ENCODE peak calls at places on chromosomes 7 and 10, in five cellular contexts. W is pancreas; A is naive thymus-derived CD8-positive, alpha-beta T cell; K is left lobe of liver; H is right lobe of liver. B is an unnamed sample.

GRCh38 chr10:19946245-19946644 is 130.0 kb downstream of the PLXDC2 start:
- ATAC-seq in W (no peak), A (no peak), K (no peak), H (no peak), B (peak)

GRCh38 chr7:107049971-107050532 is 5.5 kb downstream of the PRKAR2B start:
- ATAC-seq in A (no peak), H (no peak), W (no peak), K (no peak), B (no peak)

GRCh38 chr7:16347461-16348192 is 73.7 kb downstream of the CRPPA start:
- ATAC-seq in W (no peak), K (no peak), H (no peak), A (no peak), B (peak)

GRCh38 chr10:8227246-8227645 is 172.8 kb downstream of the GATA3 start:
- ATAC-seq in K (no peak), A (no peak), W (no peak), H (no peak), B (no peak)

GRCh38 chr7:100949931-100950443 is 653 bp downstream of the MUC3A start:
- ATAC-seq in H (peak), K (peak), A (no peak), W (no peak), B (no peak)

GRCh38 chr7:20141666-20142065 is 75.5 kb downstream of the MACC1 start:
- ATAC-seq in H (no peak), K (no peak), W (peak), A (no peak), B (no peak)

GRCh38 chr10:131573256-131574215 is 262.0 kb upstream of the TCERG1L start:
- ATAC-seq in A (no peak), H (no peak), W (no peak), K (no peak), B (no peak)

GRCh38 chr10:86533328-86533727 is 11.7 kb upstream of the WAPL start:
- ATAC-seq in W (no peak), K (no peak), A (no peak), H (no peak), B (no peak)

GRCh38 chr7:30470783-30471182 is 7.8 kb downstream of the NOD1 start:
- ATAC-seq in K (no peak), H (peak), A (no peak), W (peak), B (peak)

GRCh38 chr10:58820386-58820785 is 307.7 kb downstream of the BICC1 start:
- ATAC-seq in H (no peak), A (no peak), K (no peak), W (no peak), B (peak)

GRCh38 chr10:109895848-109896247 is 27.5 kb downstream of the XPNPEP1 start:
- ATAC-seq in H (no peak), W (no peak), A (no peak), K (no peak), B (no peak)

GRCh38 chr10:1947464-1948043 is 210.2 kb upstream of the ADARB2 start:
- ATAC-seq in W (no peak), A (no peak), K (no peak), H (no peak), B (no peak)

GRCh38 chr10:127148933-127149220 is 47.5 kb downstream of the INSYN2A start:
- ATAC-seq in H (no peak), A (no peak), W (no peak), K (no peak), B (peak)

GRCh38 chr7:130488376-130489139 is 3.3 kb upstream of the MEST start:
- ATAC-seq in K (no peak), H (no peak), W (no peak), A (no peak), B (peak)

GRCh38 chr10:1488970-1489548 is 248.3 kb downstream of the ADARB2 start:
- ATAC-seq in K (no peak), A (no peak), H (no peak), W (no peak), B (no peak)

GRCh38 chr10:111083222-111084095 is 6.6 kb downstream of the ADRA2A start:
- ATAC-seq in K (no peak), A (no peak), W (no peak), H (no peak), B (no peak)

GRCh38 chr7:22584179-22584578 is 84.2 kb upstream of the STEAP1B start:
- ATAC-seq in W (no peak), A (no peak), K (no peak), H (no peak), B (no peak)

GRCh38 chr10:74058658-74059057 is 60.7 kb downstream of the VCL start:
- ATAC-seq in W (peak), K (peak), A (peak), H (peak), B (no peak)

GRCh38 chr7:80771523-80771922 is 133.1 kb downstream of the CD36 start:
- ATAC-seq in W (peak), A (no peak), H (no peak), K (no peak), B (no peak)

GRCh38 chr7:155188821-155189599 is 108.7 kb upstream of the INSIG1 start:
- ATAC-seq in H (peak), W (no peak), A (no peak), K (peak), B (no peak)

GRCh38 chr10:16440396-16441105 is 3.7 kb downstream of the PTER start:
- ATAC-seq in H (peak), K (peak), A (no peak), W (peak), B (no peak)

GRCh38 chr7:46784746-46785145 is 797.2 kb downstream of the TNS3 start:
- ATAC-seq in H (no peak), K (no peak), W (peak), A (no peak), B (peak)

GRCh38 chr10:11578802-11579255 is 32.6 kb downstream of the USP6NL start:
- ATAC-seq in W (no peak), H (peak), K (peak), A (peak), B (no peak)

GRCh38 chr10:58998924-58999713 is 177.3 kb upstream of the PHYHIPL start:
- ATAC-seq in W (peak), H (peak), K (peak), A (no peak), B (no peak)

GRCh38 chr10:42932735-42933453 is 144.0 kb upstream of the RET start:
- ATAC-seq in H (peak), K (peak), A (peak), W (peak), B (no peak)

GRCh38 chr7:134986363-134987231 is at the start of gene AGBL3:
- ATAC-seq in A (peak), K (peak), H (peak), W (peak), B (peak)

GRCh38 chr7:140079121-140079536 is 16.4 kb upstream of the PARP12 start:
- ATAC-seq in W (peak), H (peak), K (peak), A (peak), B (peak)

GRCh38 chr10:116684781-116685180 is 57.6 kb downstream of the HSPA12A start:
- ATAC-seq in H (no peak), W (no peak), A (no peak), K (no peak), B (no peak)

GRCh38 chr10:131419797-131420196 is 108.3 kb upstream of the TCERG1L start:
- ATAC-seq in W (no peak), H (no peak), K (no peak), A (no peak), B (no peak)

GRCh38 chr10:74439213-74439612 is 288.2 kb downstream of the ADK start:
- ATAC-seq in H (no peak), A (no peak), W (peak), K (no peak), B (peak)

GRCh38 chr10:114766470-114766869 is 55.1 kb upstream of the FHIP2A start:
- ATAC-seq in H (no peak), A (no peak), W (peak), K (no peak), B (peak)

GRCh38 chr10:26835025-26835424 is 25.7 kb downstream of the ABI1 start:
- ATAC-seq in W (no peak), H (no peak), A (no peak), K (no peak), B (no peak)

GRCh38 chr10:122192142-122192541 is 79.0 kb upstream of the BTBD16 start:
- ATAC-seq in W (no peak), A (no peak), K (no peak), H (no peak), B (no peak)

GRCh38 chr10:31912289-31912688 is 16.3 kb downstream of the ARHGAP12 start:
- ATAC-seq in K (no peak), A (no peak), W (no peak), H (no peak), B (peak)

GRCh38 chr7:33739286-33739685 is 166.1 kb upstream of the BMPER start:
- ATAC-seq in A (no peak), K (no peak), W (no peak), H (no peak), B (no peak)

GRCh38 chr10:132714906-132715790 is 70.8 kb downstream of the NKX6-2 start:
- ATAC-seq in K (no peak), A (no peak), W (no peak), H (peak), B (no peak)

GRCh38 chr7:77734590-77735421 is 38.5 kb downstream of the RSBN1L start:
- ATAC-seq in W (peak), A (no peak), K (peak), H (peak), B (no peak)

GRCh38 chr7:134782121-134782623 is 2.7 kb downstream of the CALD1 start:
- ATAC-seq in A (no peak), K (no peak), H (no peak), W (no peak), B (no peak)

GRCh38 chr7:1667566-1668485 is 2.3 kb upstream of the ELFN1 start:
- ATAC-seq in W (no peak), K (peak), H (peak), A (no peak), B (no peak)

B was measured in SK-N-SH treated with all-trans-retinoic acid at 6 μM for 48 hours.